ENCODE peak calls at places on chromosomes 6 and 20, in ten cellular contexts. F is body of pancreas, L is H9, B is PC-3, H is mesothelial cell of epicardium, A is cardiac fibroblast, N is GM12865, W is heart right ventricle, O is progenitor cell of endocrine pancreas, V is HFF-Myc. E is an unnamed sample.

GRCh38 chr20:38804682-38805501 is 605 bp upstream of the PPP1R16B start:
- DNase-seq in O (no peak), V (no peak), F (peak; percentile 37), B (no peak), W (no peak), N (peak; percentile 85), H (no peak), A (peak; percentile 21), L (peak; percentile 66), E (no peak)

GRCh38 chr6:154039231-154039842 is at the start of gene OPRM1:
- DNase-seq in W (peak; percentile 10), V (peak; percentile 0), H (peak; percentile 67), F (peak; percentile 41), O (peak; percentile 85), B (no peak), A (peak; percentile 12), N (peak; percentile 22), L (peak; percentile 92), E (peak; percentile 44)

GRCh38 chr20:5642155-5642981 is 107.8 kb upstream of the SHLD1 start:
- DNase-seq in O (no peak), N (peak; percentile 56), L (no peak), B (no peak), W (peak; percentile 25), H (no peak), V (no peak), A (peak; percentile 72), F (peak; percentile 66), E (peak; percentile 86)

GRCh38 chr6:36120979-36121706 is 9.2 kb upstream of the MAPK13 start:
- DNase-seq in F (peak; percentile 54), O (no peak), L (no peak), N (peak; percentile 52), A (peak; percentile 64), B (peak; percentile 71), W (no peak), H (no peak), V (no peak), E (no peak)

GRCh38 chr6:24357336-24358218 is at the start of gene DCDC2:
- DNase-seq in N (peak; percentile 17), A (peak; percentile 11), L (peak; percentile 40), F (peak; percentile 97), B (no peak), V (no peak), H (no peak), W (no peak), O (peak; percentile 56), E (peak; percentile 9)

GRCh38 chr6:35787266-35788218 is 6.7 kb downstream of the CLPSL1 start:
- DNase-seq in V (no peak), W (no peak), N (no peak), B (no peak), H (no peak), F (peak; percentile 76), A (no peak), L (no peak), O (no peak), E (no peak)

GRCh38 chr6:116847234-116847633 is 18.4 kb upstream of the GPRC6A start:
- DNase-seq in V (peak; percentile 11), B (peak; percentile 60), O (no peak), H (no peak), N (peak; percentile 16), L (no peak), F (no peak), A (peak; percentile 66), W (no peak), E (peak; percentile 30)

GRCh38 chr20:33165416-33166055 is 2.4 kb upstream of the BPIFA2 start:
- DNase-seq in N (no peak), O (no peak), B (no peak), V (no peak), H (no peak), F (no peak), W (no peak), A (no peak), L (no peak), E (no peak)

GRCh38 chr6:167719920-167720319 is 106.8 kb upstream of the AFDN start:
- DNase-seq in O (no peak), W (no peak), N (no peak), H (no peak), V (no peak), L (no peak), A (no peak), F (no peak), B (no peak), E (no peak)

GRCh38 chr6:170087946-170088348 is 202.9 kb downstream of the DLL1 start:
- DNase-seq in B (no peak), W (no peak), F (peak; percentile 49), L (peak; percentile 30), V (no peak), A (no peak), H (no peak), O (no peak), N (peak; percentile 85), E (no peak)

GRCh38 chr20:3693376-3693775 is 11.6 kb upstream of the ADAM33 start:
- DNase-seq in V (no peak), B (no peak), W (no peak), O (no peak), A (no peak), N (no peak), H (no peak), L (no peak), F (no peak), E (no peak)

GRCh38 chr20:64080013-64080812 is at the start of gene OPRL1:
- DNase-seq in A (no peak), N (peak; percentile 35), W (no peak), V (no peak), L (no peak), F (no peak), H (no peak), O (no peak), B (peak; percentile 16), E (peak; percentile 35)

GRCh38 chr20:49245921-49246740 is 26.9 kb downstream of the DDX27 start:
- DNase-seq in F (peak; percentile 38), N (peak; percentile 61), O (no peak), H (no peak), V (peak; percentile 26), W (no peak), B (peak; percentile 70), L (peak; percentile 43), A (peak; percentile 69), E (peak; percentile 43)

GRCh38 chr6:29509239-29509638 is 21.5 kb upstream of the MAS1L start:
- DNase-seq in L (peak; percentile 6), O (no peak), H (no peak), A (no peak), B (no peak), N (peak; percentile 62), V (no peak), W (no peak), F (no peak), E (no peak)

GRCh38 chr6:10746915-10747250 is 722 bp upstream of the TMEM14B start:
- DNase-seq in A (no peak), V (no peak), N (no peak), B (no peak), L (no peak), O (no peak), H (no peak), W (no peak), F (no peak), E (no peak)

GRCh38 chr20:18263723-18264122 is 24.6 kb upstream of the ZNF133 start:
- DNase-seq in N (no peak), V (no peak), O (no peak), L (no peak), W (no peak), A (peak; percentile 46), B (peak; percentile 77), F (no peak), H (no peak), E (no peak)

GRCh38 chr6:94361304-94362060 is 942.1 kb upstream of the EPHA7 start:
- DNase-seq in A (no peak), H (no peak), F (no peak), B (no peak), O (no peak), L (no peak), V (no peak), N (no peak), W (no peak), E (no peak)

GRCh38 chr6:33205172-33206026 is 944 bp downstream of the HSD17B8 start:
- DNase-seq in O (no peak), B (peak; percentile 76), A (peak; percentile 71), H (no peak), F (no peak), N (peak; percentile 53), L (no peak), V (no peak), W (no peak), E (no peak)
- TF ChIP-seq CTCF in O (no peak), B (peak; percentile 38), A (no peak), H (no peak), F (no peak), N (no peak), L (no peak), V (no peak), W (no peak), E (no peak)

GRCh38 chr6:43817192-43817591 is 47.2 kb downstream of the VEGFA start:
- DNase-seq in N (peak; percentile 48), H (no peak), B (peak; percentile 55), A (peak; percentile 37), O (no peak), F (peak; percentile 75), V (no peak), L (peak; percentile 72), W (peak; percentile 43), E (peak; percentile 62)
- TF ChIP-seq CTCF in N (peak; percentile 23), H (no peak), B (peak; percentile 61), A (peak; percentile 37), O (peak; percentile 43), F (no peak), V (peak; percentile 40), L (peak; percentile 65), W (peak; percentile 9), E (peak; percentile 38)

GRCh38 chr20:50356522-50356880 is 153.7 kb upstream of the PTPN1 start:
- DNase-seq in L (no peak), F (no peak), A (no peak), B (no peak), V (no peak), W (no peak), H (no peak), N (no peak), O (no peak), E (no peak)

GRCh38 chr20:50358959-50359358 is 151.2 kb upstream of the PTPN1 start:
- DNase-seq in F (no peak), V (no peak), N (no peak), H (no peak), O (no peak), L (no peak), W (no peak), B (no peak), A (no peak), E (no peak)

GRCh38 chr20:50358166-50358565 is 152.0 kb upstream of the PTPN1 start:
- DNase-seq in W (no peak), V (no peak), L (no peak), O (no peak), N (no peak), F (no peak), B (no peak), A (no peak), H (no peak), E (no peak)

GRCh38 chr20:50356962-50357782 is 153.0 kb upstream of the PTPN1 start:
- DNase-seq in A (no peak), W (no peak), N (no peak), F (no peak), B (no peak), O (no peak), L (no peak), V (no peak), H (no peak), E (no peak)

GRCh38 chr20:50357783-50358161 is 152.4 kb upstream of the PTPN1 start:
- DNase-seq in H (no peak), V (no peak), A (no peak), B (no peak), O (no peak), W (no peak), F (no peak), N (no peak), L (no peak), E (no peak)
- TF ChIP-seq CTCF in H (no peak), V (no peak), A (no peak), B (no peak), O (no peak), W (no peak), F (no peak), N (no peak), L (no peak), E (no peak)

GRCh38 chr6:75065524-75065923 is 140.3 kb downstream of the COL12A1 start:
- DNase-seq in B (no peak), A (peak; percentile 51), W (peak; percentile 9), V (no peak), L (peak; percentile 63), N (peak; percentile 8), H (no peak), F (no peak), O (no peak), E (no peak)
- TF ChIP-seq CTCF in B (no peak), A (peak; percentile 50), W (no peak), V (peak; percentile 22), L (no peak), N (no peak), H (no peak), F (no peak), O (no peak), E (peak; percentile 49)

E was measured in cardiac muscle cell.